ENCODE peak calls at places on chromosomes 11 and 22, in six cellular contexts. One of them, this sample, is unnamed.

GRCh38 chr11:70225629-70226582 is 22.8 kb downstream of the FADD start:
- DNase-seq in stomach: peak; percentile 77
- DNase-seq in stimulated activated CD4-positive, alpha-beta T cell treated with anti-CD3 and anti-CD28 coated beads, Interleukin-15, amount 100 ng/mL, for 24 hours: no peak
- DNase-seq in stimulated activated CD8-positive, alpha-beta memory T cell treated with anti-CD3 and anti-CD28 coated beads, Interleukin-15, amount 100 ng/mL, for 4 hours: no peak
- DNase-seq in psoas muscle: peak; percentile 49
- DNase-seq in non-pigmented ciliary epithelial cell: no peak
- DNase-seq in this sample: no peak

GRCh38 chr11:2685051-2685450 is 14.7 kb downstream of the KCNQ1OT1 start:
- DNase-seq in stomach: no peak
- DNase-seq in stimulated activated CD4-positive, alpha-beta T cell treated with anti-CD3 and anti-CD28 coated beads, Interleukin-15, amount 100 ng/mL, for 24 hours: no peak
- DNase-seq in stimulated activated CD8-positive, alpha-beta memory T cell treated with anti-CD3 and anti-CD28 coated beads, Interleukin-15, amount 100 ng/mL, for 4 hours: no peak
- DNase-seq in psoas muscle: no peak
- DNase-seq in non-pigmented ciliary epithelial cell: no peak
- DNase-seq in this sample: no peak

GRCh38 chr11:134763030-134763388 is 351.0 kb upstream of the B3GAT1 start:
- DNase-seq in stomach: no peak
- DNase-seq in stimulated activated CD4-positive, alpha-beta T cell treated with anti-CD3 and anti-CD28 coated beads, Interleukin-15, amount 100 ng/mL, for 24 hours: no peak
- DNase-seq in stimulated activated CD8-positive, alpha-beta memory T cell treated with anti-CD3 and anti-CD28 coated beads, Interleukin-15, amount 100 ng/mL, for 4 hours: no peak
- DNase-seq in psoas muscle: no peak
- DNase-seq in non-pigmented ciliary epithelial cell: no peak
- DNase-seq in this sample: no peak

GRCh38 chr11:68374531-68374930 is 62.1 kb downstream of the LRP5 start:
- DNase-seq in stomach: no peak
- DNase-seq in stimulated activated CD4-positive, alpha-beta T cell treated with anti-CD3 and anti-CD28 coated beads, Interleukin-15, amount 100 ng/mL, for 24 hours: no peak
- DNase-seq in stimulated activated CD8-positive, alpha-beta memory T cell treated with anti-CD3 and anti-CD28 coated beads, Interleukin-15, amount 100 ng/mL, for 4 hours: no peak
- DNase-seq in psoas muscle: no peak
- DNase-seq in non-pigmented ciliary epithelial cell: no peak
- DNase-seq in this sample: no peak

GRCh38 chr22:37019309-37020191 is at the start of the genes MPST and TST:
- DNase-seq in stomach: peak; percentile 81
- DNase-seq in stimulated activated CD4-positive, alpha-beta T cell treated with anti-CD3 and anti-CD28 coated beads, Interleukin-15, amount 100 ng/mL, for 24 hours: peak; percentile 62
- DNase-seq in stimulated activated CD8-positive, alpha-beta memory T cell treated with anti-CD3 and anti-CD28 coated beads, Interleukin-15, amount 100 ng/mL, for 4 hours: no peak
- DNase-seq in psoas muscle: peak; percentile 84
- DNase-seq in non-pigmented ciliary epithelial cell: no peak
- DNase-seq in this sample: no peak

GRCh38 chr11:46106530-46107407 is 14.5 kb downstream of the PHF21A start:
- DNase-seq in stomach: no peak
- DNase-seq in stimulated activated CD4-positive, alpha-beta T cell treated with anti-CD3 and anti-CD28 coated beads, Interleukin-15, amount 100 ng/mL, for 24 hours: no peak
- DNase-seq in stimulated activated CD8-positive, alpha-beta memory T cell treated with anti-CD3 and anti-CD28 coated beads, Interleukin-15, amount 100 ng/mL, for 4 hours: no peak
- DNase-seq in psoas muscle: no peak
- DNase-seq in non-pigmented ciliary epithelial cell: no peak
- DNase-seq in this sample: no peak

GRCh38 chr11:126843096-126843495 is 157.5 kb downstream of the KIRREL3 start:
- DNase-seq in stomach: no peak
- DNase-seq in stimulated activated CD4-positive, alpha-beta T cell treated with anti-CD3 and anti-CD28 coated beads, Interleukin-15, amount 100 ng/mL, for 24 hours: no peak
- DNase-seq in stimulated activated CD8-positive, alpha-beta memory T cell treated with anti-CD3 and anti-CD28 coated beads, Interleukin-15, amount 100 ng/mL, for 4 hours: no peak
- DNase-seq in psoas muscle: no peak
- DNase-seq in non-pigmented ciliary epithelial cell: no peak
- DNase-seq in this sample: no peak

GRCh38 chr22:27107824-27108223 is 450.4 kb downstream of the MIAT start:
- DNase-seq in stomach: peak; percentile 76
- DNase-seq in stimulated activated CD4-positive, alpha-beta T cell treated with anti-CD3 and anti-CD28 coated beads, Interleukin-15, amount 100 ng/mL, for 24 hours: no peak
- DNase-seq in stimulated activated CD8-positive, alpha-beta memory T cell treated with anti-CD3 and anti-CD28 coated beads, Interleukin-15, amount 100 ng/mL, for 4 hours: no peak
- DNase-seq in psoas muscle: peak; percentile 73
- DNase-seq in non-pigmented ciliary epithelial cell: peak; percentile 97
- DNase-seq in this sample: peak; percentile 75

GRCh38 chr11:78607691-78608090 is 33.0 kb upstream of the NARS2 start:
- DNase-seq in stomach: peak; percentile 32
- DNase-seq in stimulated activated CD4-positive, alpha-beta T cell treated with anti-CD3 and anti-CD28 coated beads, Interleukin-15, amount 100 ng/mL, for 24 hours: no peak
- DNase-seq in stimulated activated CD8-positive, alpha-beta memory T cell treated with anti-CD3 and anti-CD28 coated beads, Interleukin-15, amount 100 ng/mL, for 4 hours: no peak
- DNase-seq in psoas muscle: no peak
- DNase-seq in non-pigmented ciliary epithelial cell: no peak
- DNase-seq in this sample: no peak